ENCODE peak calls at places on chromosomes 6 and 20, in nine cellular contexts. One of them, this sample, is unnamed.

GRCh38 chr6:29200767-29201662 is 30.3 kb downstream of the OR2J2 start:
- DNase-seq in choroid plexus epithelial cell: no peak
- DNase-seq in effector memory CD4-positive, alpha-beta T cell: no peak
- DNase-seq in CD4-positive, CD25-positive, alpha-beta regulatory T cell: no peak
- DNase-seq in spleen: peak
- DNase-seq in naive thymus-derived CD4-positive, alpha-beta T cell: no peak
- DNase-seq in HCT116: no peak
- DNase-seq in upper lobe of left lung: peak
- DNase-seq in aorta: no peak
- DNase-seq in this sample: no peak

GRCh38 chr20:41365785-41366545 is 653 bp downstream of the EMILIN3 start:
- DNase-seq in choroid plexus epithelial cell: no peak
- DNase-seq in effector memory CD4-positive, alpha-beta T cell: no peak
- DNase-seq in CD4-positive, CD25-positive, alpha-beta regulatory T cell: no peak
- DNase-seq in spleen: no peak
- DNase-seq in naive thymus-derived CD4-positive, alpha-beta T cell: no peak
- DNase-seq in HCT116: no peak
- DNase-seq in upper lobe of left lung: peak
- DNase-seq in aorta: peak
- DNase-seq in this sample: no peak

GRCh38 chr6:20600831-20601230 is 66.6 kb downstream of the CDKAL1 start:
- DNase-seq in choroid plexus epithelial cell: no peak
- DNase-seq in effector memory CD4-positive, alpha-beta T cell: no peak
- DNase-seq in CD4-positive, CD25-positive, alpha-beta regulatory T cell: no peak
- DNase-seq in spleen: no peak
- DNase-seq in naive thymus-derived CD4-positive, alpha-beta T cell: no peak
- DNase-seq in HCT116: no peak
- DNase-seq in upper lobe of left lung: no peak
- DNase-seq in aorta: no peak
- DNase-seq in this sample: no peak

GRCh38 chr6:43200541-43200940 is 18.5 kb downstream of the CUL9 start:
- DNase-seq in choroid plexus epithelial cell: no peak
- DNase-seq in effector memory CD4-positive, alpha-beta T cell: no peak
- DNase-seq in CD4-positive, CD25-positive, alpha-beta regulatory T cell: no peak
- DNase-seq in spleen: peak
- DNase-seq in naive thymus-derived CD4-positive, alpha-beta T cell: no peak
- DNase-seq in HCT116: no peak
- DNase-seq in upper lobe of left lung: no peak
- DNase-seq in aorta: no peak
- DNase-seq in this sample: no peak

GRCh38 chr6:35601331-35602132 is 87.2 kb downstream of the FKBP5 start:
- DNase-seq in choroid plexus epithelial cell: peak
- DNase-seq in effector memory CD4-positive, alpha-beta T cell: peak
- DNase-seq in CD4-positive, CD25-positive, alpha-beta regulatory T cell: peak
- DNase-seq in spleen: peak
- DNase-seq in naive thymus-derived CD4-positive, alpha-beta T cell: peak
- DNase-seq in HCT116: peak
- DNase-seq in upper lobe of left lung: no peak
- DNase-seq in aorta: peak
- DNase-seq in this sample: no peak

GRCh38 chr6:114200896-114201295 is 141.9 kb downstream of the HS3ST5 start:
- DNase-seq in choroid plexus epithelial cell: no peak
- DNase-seq in effector memory CD4-positive, alpha-beta T cell: no peak
- DNase-seq in CD4-positive, CD25-positive, alpha-beta regulatory T cell: no peak
- DNase-seq in spleen: no peak
- DNase-seq in naive thymus-derived CD4-positive, alpha-beta T cell: no peak
- DNase-seq in HCT116: no peak
- DNase-seq in upper lobe of left lung: no peak
- DNase-seq in aorta: no peak
- DNase-seq in this sample: no peak

GRCh38 chr6:7107578-7108195 is at the start of gene RREB1:
- DNase-seq in choroid plexus epithelial cell: peak
- DNase-seq in effector memory CD4-positive, alpha-beta T cell: peak
- DNase-seq in CD4-positive, CD25-positive, alpha-beta regulatory T cell: peak
- DNase-seq in spleen: peak
- DNase-seq in naive thymus-derived CD4-positive, alpha-beta T cell: peak
- DNase-seq in HCT116: peak
- DNase-seq in upper lobe of left lung: peak
- DNase-seq in aorta: peak
- DNase-seq in this sample: peak

GRCh38 chr6:106729848-106730247 is 100.5 kb downstream of the QRSL1 start:
- DNase-seq in choroid plexus epithelial cell: no peak
- DNase-seq in effector memory CD4-positive, alpha-beta T cell: no peak
- DNase-seq in CD4-positive, CD25-positive, alpha-beta regulatory T cell: no peak
- DNase-seq in spleen: no peak
- DNase-seq in naive thymus-derived CD4-positive, alpha-beta T cell: no peak
- DNase-seq in HCT116: no peak
- DNase-seq in upper lobe of left lung: no peak
- DNase-seq in aorta: no peak
- DNase-seq in this sample: no peak

GRCh38 chr6:44224154-44224977 is 971 bp downstream of the SLC29A1 start:
- DNase-seq in choroid plexus epithelial cell: no peak
- DNase-seq in effector memory CD4-positive, alpha-beta T cell: no peak
- DNase-seq in CD4-positive, CD25-positive, alpha-beta regulatory T cell: no peak
- DNase-seq in spleen: peak
- DNase-seq in naive thymus-derived CD4-positive, alpha-beta T cell: no peak
- DNase-seq in HCT116: no peak
- DNase-seq in upper lobe of left lung: no peak
- DNase-seq in aorta: peak
- DNase-seq in this sample: peak

GRCh38 chr6:151389640-151390275 is 1.6 kb downstream of the ZBTB2 start:
- DNase-seq in choroid plexus epithelial cell: peak
- DNase-seq in effector memory CD4-positive, alpha-beta T cell: no peak
- DNase-seq in CD4-positive, CD25-positive, alpha-beta regulatory T cell: no peak
- DNase-seq in spleen: no peak
- DNase-seq in naive thymus-derived CD4-positive, alpha-beta T cell: no peak
- DNase-seq in HCT116: no peak
- DNase-seq in upper lobe of left lung: no peak
- DNase-seq in aorta: peak
- DNase-seq in this sample: peak

GRCh38 chr6:57190140-57190539 is 18.0 kb downstream of the BAG2 start:
- DNase-seq in choroid plexus epithelial cell: peak
- DNase-seq in effector memory CD4-positive, alpha-beta T cell: no peak
- DNase-seq in CD4-positive, CD25-positive, alpha-beta regulatory T cell: no peak
- DNase-seq in spleen: no peak
- DNase-seq in naive thymus-derived CD4-positive, alpha-beta T cell: no peak
- DNase-seq in HCT116: no peak
- DNase-seq in upper lobe of left lung: no peak
- DNase-seq in aorta: no peak
- DNase-seq in this sample: peak

GRCh38 chr6:903746-904145 is 210.8 kb upstream of the EXOC2 start:
- DNase-seq in choroid plexus epithelial cell: peak
- DNase-seq in effector memory CD4-positive, alpha-beta T cell: no peak
- DNase-seq in CD4-positive, CD25-positive, alpha-beta regulatory T cell: no peak
- DNase-seq in spleen: no peak
- DNase-seq in naive thymus-derived CD4-positive, alpha-beta T cell: no peak
- DNase-seq in HCT116: no peak
- DNase-seq in upper lobe of left lung: no peak
- DNase-seq in aorta: no peak
- DNase-seq in this sample: no peak

GRCh38 chr6:33744895-33745546 is 1.7 kb downstream of the IP6K3 start:
- DNase-seq in choroid plexus epithelial cell: peak
- DNase-seq in effector memory CD4-positive, alpha-beta T cell: no peak
- DNase-seq in CD4-positive, CD25-positive, alpha-beta regulatory T cell: no peak
- DNase-seq in spleen: no peak
- DNase-seq in naive thymus-derived CD4-positive, alpha-beta T cell: no peak
- DNase-seq in HCT116: no peak
- DNase-seq in upper lobe of left lung: no peak
- DNase-seq in aorta: no peak
- DNase-seq in this sample: peak

GRCh38 chr6:33747823-33748222 is 1.1 kb upstream of the IP6K3 start:
- DNase-seq in choroid plexus epithelial cell: no peak
- DNase-seq in effector memory CD4-positive, alpha-beta T cell: no peak
- DNase-seq in CD4-positive, CD25-positive, alpha-beta regulatory T cell: no peak
- DNase-seq in spleen: no peak
- DNase-seq in naive thymus-derived CD4-positive, alpha-beta T cell: no peak
- DNase-seq in HCT116: no peak
- DNase-seq in upper lobe of left lung: no peak
- DNase-seq in aorta: no peak
- DNase-seq in this sample: no peak

GRCh38 chr6:33746036-33746600 is 587 bp downstream of the IP6K3 start:
- DNase-seq in choroid plexus epithelial cell: peak
- DNase-seq in effector memory CD4-positive, alpha-beta T cell: no peak
- DNase-seq in CD4-positive, CD25-positive, alpha-beta regulatory T cell: no peak
- DNase-seq in spleen: no peak
- DNase-seq in naive thymus-derived CD4-positive, alpha-beta T cell: no peak
- DNase-seq in HCT116: no peak
- DNase-seq in upper lobe of left lung: no peak
- DNase-seq in aorta: no peak
- DNase-seq in this sample: no peak

GRCh38 chr6:33745558-33745957 is 1.1 kb downstream of the IP6K3 start:
- DNase-seq in choroid plexus epithelial cell: peak
- DNase-seq in effector memory CD4-positive, alpha-beta T cell: no peak
- DNase-seq in CD4-positive, CD25-positive, alpha-beta regulatory T cell: no peak
- DNase-seq in spleen: no peak
- DNase-seq in naive thymus-derived CD4-positive, alpha-beta T cell: no peak
- DNase-seq in HCT116: no peak
- DNase-seq in upper lobe of left lung: no peak
- DNase-seq in aorta: no peak
- DNase-seq in this sample: no peak

DNA sequence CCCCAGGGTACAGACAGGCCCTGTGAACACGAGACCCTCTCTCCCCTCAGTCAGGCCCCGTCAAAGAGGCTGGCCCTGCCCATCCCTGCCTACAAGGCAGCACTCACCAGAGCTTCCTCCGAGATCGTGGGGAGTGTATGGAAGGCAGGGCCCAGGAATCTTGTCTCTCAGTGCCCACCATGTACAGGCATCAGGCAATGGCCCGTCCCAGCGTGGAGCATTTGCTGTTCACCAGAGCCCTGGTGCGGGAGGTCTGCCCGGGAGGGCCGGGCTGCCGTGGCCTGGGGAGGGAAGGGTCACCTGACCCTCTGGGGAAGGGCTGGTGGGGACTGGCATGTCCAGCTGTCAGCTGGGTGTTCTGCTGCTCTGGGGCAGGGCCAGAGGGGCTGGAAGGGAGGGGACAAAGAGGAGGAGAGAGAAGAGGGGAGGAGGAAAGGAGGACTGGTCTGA is at the start of gene IP6K3:
- DNase-seq in choroid plexus epithelial cell: no peak
- DNase-seq in effector memory CD4-positive, alpha-beta T cell: no peak
- DNase-seq in CD4-positive, CD25-positive, alpha-beta regulatory T cell: no peak
- DNase-seq in spleen: no peak
- DNase-seq in naive thymus-derived CD4-positive, alpha-beta T cell: no peak
- DNase-seq in HCT116: no peak
- DNase-seq in upper lobe of left lung: no peak
- DNase-seq in aorta: no peak
- DNase-seq in this sample: no peak
- H3K4me3 ChIP-seq in choroid plexus epithelial cell: no peak
- H3K4me3 ChIP-seq in effector memory CD4-positive, alpha-beta T cell: no peak
- H3K4me3 ChIP-seq in CD4-positive, CD25-positive, alpha-beta regulatory T cell: no peak
- H3K4me3 ChIP-seq in spleen: peak
- H3K4me3 ChIP-seq in naive thymus-derived CD4-positive, alpha-beta T cell: no peak
- H3K4me3 ChIP-seq in HCT116: no peak
- H3K4me3 ChIP-seq in upper lobe of left lung: peak
- H3K4me3 ChIP-seq in aorta: no peak
- H3K4me3 ChIP-seq in this sample: no peak

DNA sequence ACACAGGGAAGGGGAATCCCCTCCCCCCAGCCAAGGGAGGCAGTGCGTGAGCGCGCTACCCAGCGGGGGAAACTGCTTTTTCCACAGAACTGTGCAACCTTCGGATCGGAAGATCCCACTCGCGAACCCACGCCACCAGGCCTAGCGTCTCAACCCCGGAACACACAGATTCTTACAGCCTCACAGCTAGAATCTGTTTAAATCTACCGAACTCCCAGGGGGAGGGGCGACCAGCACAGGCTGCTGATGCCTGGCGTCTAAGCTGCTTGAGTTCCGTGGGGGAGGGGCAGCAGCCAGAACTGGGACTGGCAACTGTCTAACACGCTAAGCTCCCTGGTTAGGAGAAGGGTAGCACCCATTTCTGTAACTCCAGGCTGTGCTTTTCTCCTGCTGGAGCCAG is 217.3 kb upstream of the TENT5A start:
- DNase-seq in choroid plexus epithelial cell: no peak
- DNase-seq in effector memory CD4-positive, alpha-beta T cell: no peak
- DNase-seq in CD4-positive, CD25-positive, alpha-beta regulatory T cell: no peak
- DNase-seq in spleen: peak
- DNase-seq in naive thymus-derived CD4-positive, alpha-beta T cell: no peak
- DNase-seq in HCT116: no peak
- DNase-seq in upper lobe of left lung: peak
- DNase-seq in aorta: no peak
- DNase-seq in this sample: no peak
- H3K4me3 ChIP-seq in choroid plexus epithelial cell: no peak
- H3K4me3 ChIP-seq in effector memory CD4-positive, alpha-beta T cell: no peak
- H3K4me3 ChIP-seq in CD4-positive, CD25-positive, alpha-beta regulatory T cell: no peak
- H3K4me3 ChIP-seq in spleen: no peak
- H3K4me3 ChIP-seq in naive thymus-derived CD4-positive, alpha-beta T cell: no peak
- H3K4me3 ChIP-seq in HCT116: no peak
- H3K4me3 ChIP-seq in upper lobe of left lung: no peak
- H3K4me3 ChIP-seq in aorta: no peak
- H3K4me3 ChIP-seq in this sample: no peak

GRCh38 chr6:47306887-47307286 is 2.8 kb downstream of the TNFRSF21 start:
- DNase-seq in choroid plexus epithelial cell: no peak
- DNase-seq in effector memory CD4-positive, alpha-beta T cell: no peak
- DNase-seq in CD4-positive, CD25-positive, alpha-beta regulatory T cell: no peak
- DNase-seq in spleen: no peak
- DNase-seq in naive thymus-derived CD4-positive, alpha-beta T cell: no peak
- DNase-seq in HCT116: no peak
- DNase-seq in upper lobe of left lung: no peak
- DNase-seq in aorta: no peak
- DNase-seq in this sample: no peak

GRCh38 chr6:47308223-47308567 is 1.5 kb downstream of the TNFRSF21 start:
- DNase-seq in choroid plexus epithelial cell: peak
- DNase-seq in effector memory CD4-positive, alpha-beta T cell: no peak
- DNase-seq in CD4-positive, CD25-positive, alpha-beta regulatory T cell: no peak
- DNase-seq in spleen: no peak
- DNase-seq in naive thymus-derived CD4-positive, alpha-beta T cell: no peak
- DNase-seq in HCT116: no peak
- DNase-seq in upper lobe of left lung: no peak
- DNase-seq in aorta: no peak
- DNase-seq in this sample: no peak

GRCh38 chr6:47308674-47309325 is 905 bp downstream of the TNFRSF21 start:
- DNase-seq in choroid plexus epithelial cell: peak
- DNase-seq in effector memory CD4-positive, alpha-beta T cell: no peak
- DNase-seq in CD4-positive, CD25-positive, alpha-beta regulatory T cell: no peak
- DNase-seq in spleen: peak
- DNase-seq in naive thymus-derived CD4-positive, alpha-beta T cell: no peak
- DNase-seq in HCT116: no peak
- DNase-seq in upper lobe of left lung: peak
- DNase-seq in aorta: peak
- DNase-seq in this sample: no peak

GRCh38 chr6:47309326-47310130 is at the start of gene TNFRSF21:
- DNase-seq in choroid plexus epithelial cell: peak
- DNase-seq in effector memory CD4-positive, alpha-beta T cell: peak
- DNase-seq in CD4-positive, CD25-positive, alpha-beta regulatory T cell: peak
- DNase-seq in spleen: peak
- DNase-seq in naive thymus-derived CD4-positive, alpha-beta T cell: peak
- DNase-seq in HCT116: peak
- DNase-seq in upper lobe of left lung: peak
- DNase-seq in aorta: peak
- DNase-seq in this sample: peak

GRCh38 chr6:47307362-47308222 is 2.1 kb downstream of the TNFRSF21 start:
- DNase-seq in choroid plexus epithelial cell: no peak
- DNase-seq in effector memory CD4-positive, alpha-beta T cell: no peak
- DNase-seq in CD4-positive, CD25-positive, alpha-beta regulatory T cell: no peak
- DNase-seq in spleen: no peak
- DNase-seq in naive thymus-derived CD4-positive, alpha-beta T cell: no peak
- DNase-seq in HCT116: no peak
- DNase-seq in upper lobe of left lung: no peak
- DNase-seq in aorta: no peak
- DNase-seq in this sample: no peak
- H3K4me3 ChIP-seq in choroid plexus epithelial cell: peak
- H3K4me3 ChIP-seq in effector memory CD4-positive, alpha-beta T cell: no peak
- H3K4me3 ChIP-seq in CD4-positive, CD25-positive, alpha-beta regulatory T cell: no peak
- H3K4me3 ChIP-seq in spleen: peak
- H3K4me3 ChIP-seq in naive thymus-derived CD4-positive, alpha-beta T cell: no peak
- H3K4me3 ChIP-seq in HCT116: peak
- H3K4me3 ChIP-seq in upper lobe of left lung: no peak
- H3K4me3 ChIP-seq in aorta: no peak
- H3K4me3 ChIP-seq in this sample: no peak

GRCh38 chr6:71421611-71422010 is 133.0 kb downstream of the OGFRL1 start:
- DNase-seq in choroid plexus epithelial cell: no peak
- DNase-seq in effector memory CD4-positive, alpha-beta T cell: no peak
- DNase-seq in CD4-positive, CD25-positive, alpha-beta regulatory T cell: no peak
- DNase-seq in spleen: no peak
- DNase-seq in naive thymus-derived CD4-positive, alpha-beta T cell: no peak
- DNase-seq in HCT116: no peak
- DNase-seq in upper lobe of left lung: no peak
- DNase-seq in aorta: no peak
- DNase-seq in this sample: no peak
- H3K4me3 ChIP-seq in choroid plexus epithelial cell: no peak
- H3K4me3 ChIP-seq in effector memory CD4-positive, alpha-beta T cell: no peak
- H3K4me3 ChIP-seq in CD4-positive, CD25-positive, alpha-beta regulatory T cell: no peak
- H3K4me3 ChIP-seq in spleen: no peak
- H3K4me3 ChIP-seq in naive thymus-derived CD4-positive, alpha-beta T cell: no peak
- H3K4me3 ChIP-seq in HCT116: no peak
- H3K4me3 ChIP-seq in upper lobe of left lung: no peak
- H3K4me3 ChIP-seq in aorta: no peak
- H3K4me3 ChIP-seq in this sample: no peak

This sample was measured in Karpas-422.